ENCODE peak calls at places on chromosome 21, in four cellular contexts. O, E, W and R are unnamed samples.

GRCh38 chr21:17901458-17902092 is 82.4 kb upstream of the C21orf91 start:
- DNase-seq in O (peak; percentile 11), E (no peak), W (peak; percentile 33), R (no peak)

GRCh38 chr21:36470294-36470693 is 9.6 kb downstream of the CLDN14 start:
- DNase-seq in O (no peak), E (no peak), W (no peak), R (no peak)

GRCh38 chr21:43287111-43287973 is 118.5 kb downstream of the CRYAA start:
- DNase-seq in O (no peak), E (no peak), W (no peak), R (no peak)

GRCh38 chr21:28410264-28410663 is 582.4 kb downstream of the LTN1 start:
- DNase-seq in O (peak; percentile 58), E (no peak), W (no peak), R (no peak)

GRCh38 chr21:26501622-26502021 is 71.5 kb downstream of the CYYR1 start:
- DNase-seq in O (no peak), E (no peak), W (no peak), R (no peak)

GRCh38 chr21:42474043-42474831 is 21.8 kb downstream of the RSPH1 start:
- DNase-seq in O (no peak), E (no peak), W (peak; percentile 97), R (peak; percentile 56)

GRCh38 chr21:41683815-41684214 is 83.0 kb downstream of the RIPK4 start:
- DNase-seq in O (no peak), E (no peak), W (no peak), R (no peak)

GRCh38 chr21:41582866-41583265 is 74.9 kb upstream of the TMPRSS2 start:
- DNase-seq in O (no peak), E (no peak), W (no peak), R (no peak)

GRCh38 chr21:45523411-45524101 is 18.7 kb downstream of the SLC19A1 start:
- DNase-seq in O (no peak), E (no peak), W (no peak), R (no peak)